ENCODE peak calls at places on chromosomes 1 and 21, in five cellular contexts. Y is H1; D is activated CD4-positive, alpha-beta T cell treated with anti-CD3 and anti-CD28 coated beads, Interleukin-2, amount 10 ng/mL, durations not matched to agents 7 days and 5 days; C is NCI-H1105; O is PC-3. J is an unnamed sample.

GRCh38 chr1:202215472-202216130 is 22.0 kb downstream of the LGR6 start:
- DNase-seq in O (no peak), D (no peak), Y (no peak), C (no peak), J (no peak)

GRCh38 chr1:245856944-245857531 is 650.0 kb downstream of the SMYD3 start:
- DNase-seq in Y (no peak), C (no peak), D (no peak), O (peak; percentile 63), J (no peak)

GRCh38 chr1:227942021-227942715 is 5.6 kb downstream of the WNT9A start:
- DNase-seq in C (no peak), O (no peak), Y (no peak), D (no peak), J (no peak)

GRCh38 chr1:1599919-1600860 is at the start of gene FNDC10:
- DNase-seq in D (no peak), Y (peak; percentile 68), O (no peak), C (no peak), J (no peak)

GRCh38 chr21:41564871-41565281 is 56.9 kb upstream of the TMPRSS2 start:
- DNase-seq in O (peak; percentile 45), Y (no peak), C (no peak), D (no peak), J (no peak)

GRCh38 chr1:41626616-41627375 is 142.3 kb upstream of the EDN2 start:
- DNase-seq in Y (no peak), C (no peak), O (peak; percentile 77), D (no peak), J (no peak)

GRCh38 chr1:1006305-1007159 is 6.6 kb upstream of the HES4 start:
- DNase-seq in O (peak; percentile 75), D (no peak), Y (peak; percentile 47), C (no peak), J (no peak)

GRCh38 chr1:41529621-41530395 is 45.3 kb upstream of the EDN2 start:
- DNase-seq in O (no peak), C (no peak), Y (no peak), D (no peak), J (no peak)

GRCh38 chr1:109959974-109960744 is 24.4 kb upstream of the AHCYL1 start:
- DNase-seq in D (no peak), O (peak; percentile 85), C (peak; percentile 30), Y (no peak), J (no peak)

GRCh38 chr1:45604239-45604638 is 19.6 kb downstream of the CCDC17 start:
- DNase-seq in O (no peak), C (no peak), D (no peak), Y (no peak), J (no peak)